ENCODE peak calls at places on chromosome 15, in four cellular contexts. I, U, C and B are unnamed samples.

GRCh38 chr15:67136802-67137201 is 71.4 kb downstream of the SMAD3 start:
- DNase-seq in C (no peak), I (no peak), U (no peak), B (no peak)

GRCh38 chr15:73568881-73569280 is 64.3 kb downstream of the NPTN start:
- DNase-seq in I (no peak), C (no peak), U (no peak), B (no peak)

GRCh38 chr15:93266291-93266690 is 177.3 kb upstream of the RGMA start:
- DNase-seq in I (no peak), U (no peak), C (no peak), B (no peak)

GRCh38 chr15:96732704-96733103 is 402.2 kb downstream of the NR2F2 start:
- DNase-seq in I (peak), C (no peak), U (no peak), B (no peak)

GRCh38 chr15:92907880-92908279 is 7.8 kb downstream of the CHD2 start:
- DNase-seq in U (no peak), I (peak), C (no peak), B (peak)

GRCh38 chr15:38002883-38003477 is 68.5 kb downstream of the TMCO5A start:
- DNase-seq in U (no peak), C (no peak), I (peak), B (peak)

GRCh38 chr15:88604972-88605506 is 16.1 kb upstream of the AEN start:
- DNase-seq in U (no peak), I (no peak), C (no peak), B (no peak)

GRCh38 chr15:51992953-51993352 is 21.4 kb upstream of the LEO1 start:
- DNase-seq in C (no peak), I (peak), U (no peak), B (no peak)

GRCh38 chr15:36265422-36265821 is 314.0 kb upstream of the CDIN1 start:
- DNase-seq in C (no peak), U (no peak), I (no peak), B (no peak)